ENCODE peak calls at places on chromosomes 7 and 10, in four cellular contexts. P, A, I and U are unnamed samples. For H3K4me1, the result is how much of the 10 kb centered on the place peaks cover.

GRCh38 chr7:152006336-152006735 is 19.1 kb upstream of the GALNT11 start:
- DNase-seq in P (no peak), A (no peak), I (no peak), U (no peak)

GRCh38 chr7:149330914-149331567 is 69.0 kb downstream of the ZNF783 start:
- DNase-seq in P (peak), A (no peak), I (no peak), U (no peak)

GRCh38 chr7:1033546-1034145 is 10.7 kb upstream of the GPR146 start:
- DNase-seq in P (no peak), A (no peak), I (no peak), U (peak)

GRCh38 chr7:41855798-41856197 is 152.9 kb upstream of the INHBA start:
- DNase-seq in P (no peak), A (no peak), I (no peak), U (no peak)

GRCh38 chr7:48035967-48036478 is 680 bp downstream of the C7orf57 start:
- DNase-seq in P (peak), A (peak), I (peak), U (peak)

GRCh38 chr7:151274376-151274760 is 25.9 kb upstream of the SMARCD3 start:
- DNase-seq in P (no peak), A (no peak), I (no peak), U (no peak)

GRCh38 chr10:76558996-76559888 is 1078.4 kb downstream of the KCNMA1 start:
- DNase-seq in P (no peak), A (no peak), I (no peak), U (no peak)

GRCh38 chr7:98619450-98620321 is 2.6 kb downstream of the NPTX2 start:
- DNase-seq in P (no peak), A (no peak), I (no peak), U (no peak)

GRCh38 chr7:113918946-113919345 is at the start of gene PPP1R3A:
- DNase-seq in P (no peak), A (no peak), I (peak), U (no peak)

GRCh38 chr7:132607656-132608055 is 31.4 kb upstream of the PLXNA4 start:
- DNase-seq in P (no peak), A (no peak), I (no peak), U (no peak)

GRCh38 chr10:88091490-88092061 is 228.2 kb downstream of the PTEN start:
- DNase-seq in P (peak), A (no peak), I (no peak), U (peak)

GRCh38 chr10:96325719-96326373 is 21.6 kb downstream of the DNTT start:
- DNase-seq in P (no peak), A (no peak), I (no peak), U (no peak)

GRCh38 chr7:82257118-82257695 is 186.4 kb downstream of the CACNA2D1 start:
- DNase-seq in P (no peak), A (no peak), I (no peak), U (no peak)

GRCh38 chr10:95260397-95260881 is 30.4 kb downstream of the PDLIM1 start:
- DNase-seq in P (peak), A (peak), I (no peak), U (no peak)

GRCh38 chr7:56092789-56093531 is at the start of gene PHKG1:
- DNase-seq in P (peak), A (peak), I (peak), U (peak)

GRCh38 chr10:23141995-23142394 is 46.6 kb downstream of the MSRB2 start:
- DNase-seq in P (no peak), A (no peak), I (no peak), U (no peak)

GRCh38 chr7:91850455-91850854 is 30.0 kb downstream of the MTERF1 start:
- DNase-seq in P (peak), A (no peak), I (no peak), U (no peak)

GRCh38 chr10:14659626-14660196 is 115.0 kb downstream of the FAM107B start:
- DNase-seq in P (no peak), A (peak), I (peak), U (peak)

GRCh38 chr10:121823993-121824463 is 103.8 kb downstream of the ATE1 start:
- DNase-seq in P (no peak), A (no peak), I (no peak), U (no peak)

GRCh38 chr10:63491558-63492316 is 26.0 kb upstream of the JMJD1C start:
- DNase-seq in P (peak), A (no peak), I (peak), U (no peak)

GRCh38 chr10:43304687-43305333 is 37.9 kb upstream of the RASGEF1A start:
- DNase-seq in P (peak), A (peak), I (peak), U (peak)

GRCh38 chr7:155296788-155297516 is 726 bp upstream of the INSIG1 start:
- DNase-seq in P (peak), A (peak), I (peak), U (peak)

GRCh38 chr7:156117542-156118245 is 305.4 kb upstream of the SHH start:
- DNase-seq in P (no peak), A (no peak), I (no peak), U (no peak)

GRCh38 chr10:128047991-128048826 is 78.0 kb downstream of the MKI67 start:
- DNase-seq in P (no peak), A (peak), I (no peak), U (peak)

GRCh38 chr7:10973942-10974716 is 457 bp downstream of the PHF14 start:
- DNase-seq in P (peak), A (peak), I (peak), U (peak)

GRCh38 chr7:152144557-152145245 is 119.2 kb downstream of the GALNT11 start:
- DNase-seq in P (no peak), A (no peak), I (no peak), U (no peak)

GRCh38 chr10:12684784-12685183 is 316.7 kb downstream of the CCDC3 start:
- DNase-seq in P (no peak), A (no peak), I (no peak), U (no peak)

GRCh38 chr7:20778063-20778721 is 8.5 kb downstream of the SP8 start:
- DNase-seq in P (no peak), A (peak), I (no peak), U (peak)

GRCh38 chr7:1914321-1914720 is 244.2 kb downstream of the ELFN1 start:
- DNase-seq in P (no peak), A (no peak), I (peak), U (peak)

GRCh38 chr7:149433124-149433523 is 27.7 kb downstream of the ZNF777 start:
- DNase-seq in P (no peak), A (no peak), I (no peak), U (no peak)

GRCh38 chr10:99331207-99331803 is 2.1 kb downstream of the CNNM1 start:
- DNase-seq in P (no peak), A (no peak), I (no peak), U (no peak)

GRCh38 chr7:68381731-68382130 is 1216.5 kb upstream of the AUTS2 start:
- DNase-seq in P (no peak), A (no peak), I (no peak), U (no peak)

GRCh38 chr7:1562611-1563051 is 6.6 kb upstream of the TMEM184A start:
- DNase-seq in P (no peak), A (no peak), I (no peak), U (no peak)

GRCh38 chr10:3837909-3838722 is 53.1 kb upstream of the KLF6 start:
- DNase-seq in P (no peak), A (no peak), I (no peak), U (no peak)

GRCh38 chr10:29343607-29344038 is 54.8 kb downstream of the LYZL1 start:
- DNase-seq in P (no peak), A (no peak), I (no peak), U (no peak)

DNA sequence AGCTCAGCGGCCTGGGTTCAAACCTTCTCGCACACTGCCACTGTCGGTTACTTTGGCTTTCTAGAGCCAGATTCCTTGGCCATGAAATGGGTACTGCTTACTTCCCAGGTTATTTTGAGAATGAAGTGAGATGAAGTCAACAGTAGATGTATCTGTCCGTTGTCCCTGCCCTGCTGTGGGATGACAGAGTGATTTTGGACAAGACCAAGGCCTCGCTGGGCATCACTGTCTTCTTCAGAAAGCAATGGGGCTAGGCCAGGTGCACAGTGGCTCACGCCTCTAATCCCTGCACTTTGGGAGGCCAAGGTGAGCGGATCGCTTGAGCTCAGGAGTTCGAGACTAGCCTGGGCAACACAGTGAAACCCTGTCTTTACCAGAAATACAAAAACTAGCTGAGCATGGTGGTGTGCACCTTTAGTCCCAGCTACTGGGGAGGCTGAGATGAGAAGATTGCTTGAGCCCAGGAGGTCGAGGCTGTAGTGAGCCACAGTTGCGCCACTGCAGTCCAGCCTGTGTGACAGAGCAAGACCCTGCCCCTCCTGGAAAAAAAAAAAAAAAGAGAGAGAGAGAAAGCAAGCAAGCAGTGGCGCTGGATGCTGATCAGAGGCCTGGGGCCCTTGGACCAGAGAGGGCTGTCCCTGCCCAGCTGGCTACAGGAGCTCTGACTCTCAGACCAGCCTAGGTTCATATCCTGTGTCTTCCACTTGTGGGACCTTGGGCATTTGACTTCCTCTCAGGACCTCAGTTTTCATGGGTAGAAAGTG is 25.8 kb downstream of the ZMIZ1 start:
- DNase-seq in P (no peak), A (no peak), I (no peak), U (no peak)
- H3K4me1 ChIP-seq in P (under half), A (under half), I (half or more), U (half or more)

DNA sequence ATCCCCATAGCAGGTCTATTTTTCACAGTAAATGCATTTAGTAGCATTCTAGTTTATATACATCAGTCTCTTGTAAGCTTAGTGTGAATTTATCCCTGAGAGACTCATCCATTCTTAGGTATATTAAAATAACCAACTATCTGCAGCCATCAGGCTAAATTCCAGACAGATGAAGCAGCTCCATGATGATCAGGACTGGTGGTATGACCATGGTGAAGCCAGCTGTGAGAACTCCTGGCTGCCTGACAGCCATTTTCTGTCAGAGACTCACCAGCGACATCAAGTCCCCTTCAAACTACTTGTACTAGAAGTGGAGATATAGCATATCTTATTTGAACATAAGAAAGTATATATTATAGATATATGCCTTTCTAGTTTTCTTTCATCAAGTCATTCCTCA is 70.3 kb upstream of the GSDME start:
- DNase-seq in P (no peak), A (no peak), I (no peak), U (no peak)
- H3K4me1 ChIP-seq in P (under half), A (under half), I (under half), U (under half)

GRCh38 chr7:131040467-131040932 is 287.2 kb upstream of the MKLN1 start:
- DNase-seq in P (peak), A (no peak), I (no peak), U (no peak)
- H3K4me1 ChIP-seq in P (under half), A (under half), I (under half), U (under half)

GRCh38 chr10:5948208-5948585 is 29.1 kb downstream of the IL15RA start:
- DNase-seq in P (no peak), A (no peak), I (no peak), U (no peak)
- H3K4me1 ChIP-seq in P (under half), A (under half), I (under half), U (half or more)

DNA sequence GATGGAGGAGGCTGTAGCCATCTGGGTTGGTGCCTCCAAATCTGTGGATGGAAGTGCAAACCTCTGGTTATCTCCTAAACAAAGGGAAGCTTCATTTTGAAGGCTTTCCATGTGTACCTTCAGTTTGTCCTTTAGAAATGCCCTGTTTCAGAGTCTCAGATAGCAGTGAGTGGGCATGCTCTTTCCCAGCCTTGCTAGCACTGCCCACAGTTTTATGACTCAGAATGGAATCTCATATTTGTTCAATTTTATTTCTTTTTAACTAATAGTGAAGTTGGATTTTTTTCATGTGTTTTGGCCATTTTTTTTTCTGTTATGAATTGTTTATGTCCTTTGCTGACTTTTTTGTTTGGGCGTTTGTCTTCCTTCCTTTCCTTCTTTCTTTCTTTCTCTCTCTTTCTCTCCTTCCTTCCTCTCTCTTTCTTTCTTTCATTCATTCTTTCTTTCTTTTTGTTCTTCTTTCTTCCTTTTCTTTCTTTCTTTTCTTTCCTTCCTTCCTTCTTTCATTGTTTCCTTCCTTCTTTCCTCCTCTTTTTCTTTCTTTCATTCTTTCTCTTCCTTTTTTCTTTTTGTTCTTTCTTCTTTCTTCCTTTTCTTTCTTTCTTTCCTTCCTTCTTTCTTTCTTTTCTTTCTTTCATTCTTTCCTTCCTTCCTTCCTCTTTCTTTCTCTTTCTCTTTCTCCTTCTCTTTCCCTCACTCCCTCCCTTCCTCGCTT is 25.6 kb downstream of the PRF1 start:
- DNase-seq in P (no peak), A (no peak), I (no peak), U (no peak)
- H3K4me1 ChIP-seq in P (under half), A (under half), I (under half), U (under half)

DNA sequence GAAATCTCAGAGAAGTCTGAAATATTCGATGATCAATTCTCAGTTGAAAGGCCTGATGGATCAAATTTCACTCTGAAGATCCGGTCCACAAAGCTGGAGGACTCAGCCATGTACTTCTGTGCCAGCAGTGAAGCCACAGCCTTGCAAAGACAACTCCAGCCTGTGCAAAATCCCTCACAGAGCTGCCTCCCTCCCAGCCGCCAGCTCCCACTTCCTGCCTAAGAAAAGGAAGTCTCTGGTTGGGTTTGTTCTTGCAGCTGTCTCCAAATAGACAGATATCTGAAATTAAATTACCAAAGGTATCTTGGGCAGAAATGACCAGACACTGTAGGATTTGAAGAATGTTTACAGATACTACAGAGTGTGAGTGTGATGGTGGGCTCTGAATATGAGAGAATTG is 43.4 kb upstream of the PRSS58 start:
- DNase-seq in P (no peak), A (no peak), I (no peak), U (no peak)
- H3K4me1 ChIP-seq in P (under half), A (under half), I (under half), U (under half)

GRCh38 chr7:87658553-87658952 is 30.4 kb downstream of the RUNDC3B start:
- DNase-seq in P (no peak), A (no peak), I (no peak), U (no peak)
- H3K4me1 ChIP-seq in P (under half), A (under half), I (under half), U (under half)